ENCODE peak calls at places on chromosomes 13 and 19, in five cellular contexts. F is A549, B is K562, L is HepG2, I is GM12878. C is an unnamed sample.

GRCh38 chr13:37136633-37137032 is 31.2 kb upstream of the CSNK1A1L start:
- DNase-seq in F (no peak), B (no peak), L (no peak), I (no peak), C (no peak)

GRCh38 chr13:113297370-113297871 is 382 bp downstream of the LAMP1 start:
- DNase-seq in F (no peak), B (peak; percentile 59), L (no peak), I (no peak), C (peak; percentile 34)

GRCh38 chr13:111970501-111971155 is 96.3 kb upstream of the SOX1 start:
- DNase-seq in F (no peak), B (no peak), L (no peak), I (no peak), C (no peak)

GRCh38 chr13:51873837-51874236 is 12.1 kb downstream of the CCDC70 start:
- DNase-seq in F (no peak), B (no peak), L (no peak), I (no peak), C (no peak)

GRCh38 chr19:35063940-35064818 is 22.7 kb downstream of the HPN start:
- DNase-seq in F (peak; percentile 50), B (no peak), L (no peak), I (no peak), C (no peak)

GRCh38 chr19:4525563-4526002 is 7.3 kb upstream of the PLIN4 start:
- DNase-seq in F (no peak), B (no peak), L (no peak), I (no peak), C (no peak)

GRCh38 chr19:46724468-46724867 is 7.6 kb upstream of the PRKD2 start:
- DNase-seq in F (no peak), B (no peak), L (no peak), I (no peak), C (no peak)

GRCh38 chr13:24500977-24501376 is 11.6 kb downstream of the PARP4 start:
- DNase-seq in F (peak; percentile 16), B (peak; percentile 9), L (no peak), I (no peak), C (no peak)

GRCh38 chr13:46165485-46166220 is 16.3 kb downstream of the LCP1 start:
- DNase-seq in F (no peak), B (no peak), L (no peak), I (peak; percentile 84), C (no peak)

GRCh38 chr19:7788178-7788932 is 25.3 kb downstream of the CLEC4M start:
- DNase-seq in F (no peak), B (no peak), L (no peak), I (no peak), C (peak; percentile 59)

GRCh38 chr13:23656637-23657036 is 86.4 kb downstream of the TNFRSF19 start:
- DNase-seq in F (no peak), B (no peak), L (peak; percentile 45), I (no peak), C (no peak)

GRCh38 chr13:19838726-19839342 is 24.6 kb downstream of the ZMYM5 start:
- DNase-seq in F (no peak), B (no peak), L (no peak), I (no peak), C (no peak)

GRCh38 chr13:87975035-87975434 is 303.9 kb downstream of the SLITRK5 start:
- DNase-seq in F (no peak), B (no peak), L (no peak), I (no peak), C (no peak)

GRCh38 chr13:35965226-35965927 is 165.8 kb downstream of the DCLK1 start:
- DNase-seq in F (no peak), B (no peak), L (no peak), I (no peak), C (no peak)

GRCh38 chr13:50531917-50532899 is 311.3 kb downstream of the DLEU7 start:
- DNase-seq in F (peak; percentile 21), B (no peak), L (no peak), I (no peak), C (no peak)

GRCh38 chr13:113791226-113791625 is 32.2 kb downstream of the TMEM255B start:
- DNase-seq in F (no peak), B (no peak), L (no peak), I (no peak), C (no peak)

GRCh38 chr19:574658-575526 is 2.5 kb downstream of the BSG start:
- DNase-seq in F (no peak), B (peak; percentile 75), L (peak; percentile 35), I (peak; percentile 28), C (peak; percentile 16)

DNA sequence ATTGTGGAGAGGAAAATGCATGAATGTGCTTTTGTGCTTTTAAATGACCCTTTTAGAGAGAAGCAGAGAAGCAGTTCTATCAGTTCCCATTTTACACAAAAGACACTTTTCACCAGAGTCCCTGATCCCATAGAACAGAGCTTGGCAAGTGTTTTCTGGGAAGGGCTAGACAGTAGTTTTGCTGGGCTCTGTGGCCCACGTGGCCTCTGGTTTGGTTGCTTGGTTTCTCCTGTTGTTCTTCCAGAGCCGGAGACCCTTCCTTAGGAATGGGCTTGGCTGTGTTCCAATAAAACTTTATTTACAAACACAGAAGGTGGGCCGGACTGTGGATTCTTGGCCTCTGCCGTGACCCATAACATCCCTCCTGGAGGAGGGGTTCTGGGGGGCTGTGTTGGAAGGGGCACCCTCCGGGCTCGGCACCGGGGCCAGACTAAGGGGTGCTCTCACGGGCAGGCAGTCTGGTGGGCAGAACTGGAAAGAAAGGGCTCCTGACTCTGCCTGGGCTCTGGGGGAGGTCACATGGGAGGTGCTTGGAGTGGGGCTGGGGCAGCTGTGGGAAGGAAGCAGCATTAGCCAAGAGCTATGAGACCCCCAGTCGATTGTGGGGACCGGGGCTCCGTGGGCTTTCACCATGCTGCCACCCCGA is 3.2 kb downstream of the SPPL2B start:
- DNase-seq in F (no peak), B (no peak), L (no peak), I (no peak), C (no peak)
- H3K4me1 ChIP-seq in F (peaks cover 28% of the 10 kb centered on the region), B (peaks cover 71% of the 10 kb centered on the region), L (peaks cover 62% of the 10 kb centered on the region), I (peaks cover 13% of the 10 kb centered on the region), C (peaks cover 21% of the 10 kb centered on the region)

DNA sequence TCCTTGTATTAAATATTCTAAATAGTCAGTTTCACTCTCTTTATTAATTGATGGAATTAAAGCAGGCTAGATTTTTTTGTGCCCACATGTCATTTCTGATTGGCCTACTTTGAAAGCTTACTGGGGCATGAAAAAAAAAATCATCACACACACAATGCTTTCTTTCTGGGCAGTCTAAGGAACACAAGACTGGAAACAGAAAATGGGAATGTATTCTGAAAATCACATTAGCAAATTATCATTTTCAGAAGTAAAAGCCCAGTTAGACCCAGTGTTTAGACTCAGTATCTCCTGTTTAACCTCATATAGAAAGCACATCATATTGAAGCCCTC is 339.4 kb downstream of the SPRY2 start:
- DNase-seq in F (no peak), B (no peak), L (no peak), I (no peak), C (no peak)
- TF ChIP-seq JUNB in F (no peak), B (no peak), L (no peak), I (no peak), C (no peak)

DNA sequence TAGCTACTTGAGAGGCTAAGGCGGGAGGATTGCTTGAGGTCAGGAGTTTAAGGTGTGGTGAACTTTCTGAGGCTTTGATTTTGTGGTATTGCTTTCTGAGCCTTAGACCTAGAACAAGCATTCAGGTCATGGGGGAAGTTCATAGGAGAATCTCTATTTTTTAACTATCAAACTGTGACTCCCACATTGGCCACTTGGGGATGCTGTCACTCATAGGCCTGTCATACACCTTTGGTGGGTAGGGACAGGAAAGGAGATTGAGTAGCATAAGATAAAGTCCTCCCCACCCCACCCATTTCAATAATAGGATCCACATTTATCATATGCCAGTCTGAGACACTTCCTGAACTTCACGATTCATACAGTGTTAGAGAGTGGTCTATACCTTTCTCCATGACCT is 41.9 kb upstream of the PSG2 start:
- DNase-seq in F (no peak), B (peak; percentile 4), L (no peak), I (no peak), C (peak; percentile 31)
- TF ChIP-seq CTCF in F (no peak), B (no peak), L (no peak), I (no peak), C (peak; percentile 43)

GRCh38 chr13:21710163-21710562 is 39.3 kb downstream of the FGF9 start:
- DNase-seq in F (no peak), B (no peak), L (no peak), I (no peak), C (no peak)
- H3K4me1 ChIP-seq in F (no peaks in the 10 kb centered on the region), B (no peaks in the 10 kb centered on the region), L (no peaks in the 10 kb centered on the region), I (no peaks in the 10 kb centered on the region), C (peaks cover 5% of the 10 kb centered on the region)

DNA sequence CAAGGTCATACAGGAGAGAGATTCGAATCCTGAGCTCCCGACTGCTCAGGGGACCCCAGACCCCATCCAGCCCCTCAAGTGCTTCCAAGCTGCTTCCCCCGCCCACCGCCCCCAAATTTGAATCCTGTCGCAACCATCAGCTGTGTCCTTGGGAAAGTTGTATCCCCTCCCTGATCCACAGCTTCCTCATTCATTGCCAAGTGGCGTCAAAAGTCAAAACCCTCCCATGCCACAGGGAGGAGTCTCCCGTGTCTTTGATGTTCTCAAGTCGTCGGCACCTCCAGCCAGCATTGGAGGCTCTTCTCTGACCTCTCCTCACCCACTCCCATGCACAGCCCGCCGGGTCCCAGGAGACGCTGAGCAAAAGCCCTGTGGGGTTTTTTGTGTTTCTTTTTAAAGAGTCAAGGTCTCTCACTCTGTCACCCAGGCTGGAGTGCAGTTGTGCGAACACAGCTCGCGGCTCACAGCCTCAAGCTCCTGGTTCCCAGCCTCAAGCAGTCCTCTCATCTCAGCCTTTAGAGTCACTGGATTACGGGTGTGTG is 2.8 kb upstream of the IFI30 start:
- DNase-seq in F (no peak), B (no peak), L (no peak), I (peak; percentile 90), C (no peak)
- TF ChIP-seq JUNB in F (no peak), B (no peak), L (no peak), I (no peak), C (no peak)

GRCh38 chr19:10782795-10783194 is 53.2 kb downstream of the TMED1 start:
- DNase-seq in F (no peak), B (no peak), L (no peak), I (no peak), C (no peak)
- TF ChIP-seq CTCF in F (no peak), B (no peak), L (no peak), I (no peak), C (no peak)

GRCh38 chr13:44352202-44352601 is 21.4 kb upstream of the SERP2 start:
- DNase-seq in F (no peak), B (no peak), L (no peak), I (no peak), C (no peak)
- H3K4me1 ChIP-seq in F (peaks cover 10% of the 10 kb centered on the region), B (peaks cover 3% of the 10 kb centered on the region), L (peaks cover 6% of the 10 kb centered on the region), I (no peaks in the 10 kb centered on the region), C (no peaks in the 10 kb centered on the region)

DNA sequence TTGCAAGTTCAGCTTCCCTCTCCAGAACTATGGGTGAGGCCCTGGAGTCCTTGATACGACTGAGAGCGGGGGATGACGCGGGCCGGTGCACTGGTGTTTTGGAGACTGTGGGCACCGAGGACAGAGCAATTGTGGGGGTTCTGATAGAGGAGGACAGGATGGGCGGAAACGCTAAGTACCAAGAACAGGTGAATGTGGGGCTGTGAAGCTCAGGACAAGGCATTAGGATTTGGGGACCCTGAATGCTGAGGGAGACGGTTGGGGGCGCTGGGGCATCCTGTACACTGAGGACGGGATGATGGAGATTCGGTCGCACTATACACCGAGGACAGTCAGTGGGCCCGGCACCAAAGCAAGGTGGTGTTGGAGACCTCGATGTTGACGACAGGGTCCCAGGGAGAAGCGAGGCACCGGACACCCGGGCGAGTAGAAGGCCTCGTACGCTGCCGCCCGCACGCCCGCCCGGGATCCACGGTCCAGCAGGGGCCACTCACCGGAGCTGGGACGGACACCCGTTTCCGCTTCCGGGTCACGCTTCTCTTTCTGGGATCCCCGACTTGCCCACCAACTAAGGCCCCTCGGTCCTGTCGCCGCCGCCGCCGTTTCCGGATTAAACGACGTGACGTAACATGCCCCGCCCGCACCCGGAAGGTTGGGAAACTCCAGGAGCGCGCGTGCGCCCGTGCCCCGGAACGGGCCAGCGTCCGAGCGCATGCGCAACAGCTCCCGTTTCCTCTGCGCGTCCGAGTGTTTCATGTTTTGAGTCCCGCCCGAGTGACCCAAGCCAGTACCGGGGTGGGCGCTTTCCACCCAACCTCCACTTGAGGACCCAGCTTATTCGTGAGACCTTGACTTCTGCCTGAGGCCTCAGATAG is at the start of gene CHMP2A:
- DNase-seq in F (peak; percentile 99), B (peak; percentile 89), L (peak; percentile 84), I (peak; percentile 85), C (peak; percentile 99)
- TF ChIP-seq JUNB in F (no peak), B (no peak), L (no peak), I (no peak), C (no peak)

C was measured in GM23338.